ENCODE peak calls at places on chromosomes 13 and 19, in six cellular contexts. O is fibroblast of lung; X is lower leg skin; H is dorsolateral prefrontal cortex; M is CD8-positive, alpha-beta T cell; E is transverse colon. B is an unnamed sample.

GRCh38 chr19:927044-927706 is 1.3 kb downstream of the ARID3A start:
- DNase-seq in O (no peak), X (peak), H (no peak), M (no peak), E (peak), B (no peak)

GRCh38 chr13:113089693-113090414 is 15.7 kb upstream of the F7 start:
- DNase-seq in O (no peak), X (no peak), H (no peak), M (no peak), E (no peak), B (no peak)

GRCh38 chr13:113770441-113770840 is 11.4 kb downstream of the TMEM255B start:
- DNase-seq in O (no peak), X (no peak), H (no peak), M (no peak), E (no peak), B (no peak)

GRCh38 chr13:41942462-41943094 is 18.3 kb downstream of the VWA8 start:
- DNase-seq in O (peak), X (no peak), H (no peak), M (no peak), E (no peak), B (no peak)

GRCh38 chr13:36666482-36667264 is 7.1 kb upstream of the SERTM1 start:
- DNase-seq in O (no peak), X (no peak), H (peak), M (no peak), E (no peak), B (no peak)

GRCh38 chr19:40356681-40357595 is 8.4 kb downstream of the PLD3 start:
- DNase-seq in O (no peak), X (no peak), H (no peak), M (no peak), E (no peak), B (no peak)

GRCh38 chr19:46728208-46728607 is 11.3 kb upstream of the PRKD2 start:
- DNase-seq in O (no peak), X (no peak), H (no peak), M (no peak), E (no peak), B (no peak)

GRCh38 chr13:102587916-102588315 is 8.9 kb upstream of the TPP2 start:
- DNase-seq in O (no peak), X (no peak), H (no peak), M (no peak), E (no peak), B (no peak)

GRCh38 chr13:25175026-25175425 is 2.9 kb upstream of the AMER2 start:
- DNase-seq in O (no peak), X (no peak), H (no peak), M (no peak), E (no peak), B (no peak)

GRCh38 chr13:112893570-112894422 is 75.2 kb upstream of the MCF2L start:
- DNase-seq in O (no peak), X (no peak), H (no peak), M (no peak), E (peak), B (peak)

GRCh38 chr13:45511310-45512147 is 46.8 kb downstream of the COG3 start:
- DNase-seq in O (peak), X (no peak), H (peak), M (no peak), E (no peak), B (no peak)

GRCh38 chr19:43425567-43426392 is 11.1 kb downstream of the TEX101 start:
- DNase-seq in O (peak), X (no peak), H (no peak), M (no peak), E (peak), B (no peak)

GRCh38 chr13:23349127-23349897 is 84.2 kb downstream of the SACS start:
- DNase-seq in O (no peak), X (peak), H (no peak), M (no peak), E (no peak), B (no peak)

GRCh38 chr13:75798353-75799245 is 162.5 kb downstream of the LMO7 start:
- DNase-seq in O (peak), X (no peak), H (no peak), M (no peak), E (no peak), B (no peak)

GRCh38 chr19:31505596-31505910 is 156.3 kb upstream of the TSHZ3 start:
- DNase-seq in O (no peak), X (no peak), H (no peak), M (no peak), E (no peak), B (no peak)

GRCh38 chr13:26508885-26509284 is 48.6 kb upstream of the WASF3 start:
- DNase-seq in O (peak), X (peak), H (no peak), M (no peak), E (peak), B (no peak)

GRCh38 chr19:7602240-7602934 is 6.7 kb downstream of the CAMSAP3 start:
- DNase-seq in O (no peak), X (no peak), H (no peak), M (no peak), E (no peak), B (no peak)

GRCh38 chr13:30762643-30763042 is 27.3 kb downstream of the ALOX5AP start:
- DNase-seq in O (no peak), X (no peak), H (no peak), M (no peak), E (no peak), B (no peak)

GRCh38 chr13:77372275-77372674 is 45.4 kb upstream of the MYCBP2 start:
- DNase-seq in O (peak), X (no peak), H (no peak), M (no peak), E (no peak), B (no peak)

GRCh38 chr13:101868585-101869469 is 416.4 kb downstream of the ITGBL1 start:
- DNase-seq in O (no peak), X (no peak), H (no peak), M (no peak), E (no peak), B (no peak)

GRCh38 chr13:33099860-33100259 is 83.6 kb downstream of the KL start:
- DNase-seq in O (no peak), X (no peak), H (no peak), M (no peak), E (no peak), B (no peak)

GRCh38 chr13:87903568-87903967 is 232.4 kb downstream of the SLITRK5 start:
- DNase-seq in O (no peak), X (no peak), H (no peak), M (no peak), E (no peak), B (no peak)

GRCh38 chr19:58328999-58329398 is 2.2 kb downstream of the ZSCAN22 start:
- DNase-seq in O (no peak), X (no peak), H (no peak), M (no peak), E (no peak), B (no peak)

GRCh38 chr13:114200673-114201005 is 21.6 kb downstream of the CFAP97D2 start:
- DNase-seq in O (peak), X (no peak), H (no peak), M (no peak), E (no peak), B (no peak)

GRCh38 chr19:8261881-8262280 is 46.3 kb downstream of the CD320 start:
- DNase-seq in O (no peak), X (no peak), H (no peak), M (no peak), E (no peak), B (no peak)

GRCh38 chr13:101942535-101943157 is 459.2 kb downstream of the FGF14 start:
- DNase-seq in O (no peak), X (no peak), H (no peak), M (no peak), E (no peak), B (no peak)

GRCh38 chr13:88142653-88143052 is 471.5 kb downstream of the SLITRK5 start:
- DNase-seq in O (no peak), X (no peak), H (no peak), M (no peak), E (no peak), B (no peak)

GRCh38 chr13:30346159-30346788 is 38.9 kb upstream of the KATNAL1 start:
- DNase-seq in O (no peak), X (no peak), H (no peak), M (peak), E (peak), B (no peak)

GRCh38 chr13:83825676-83826075 is 56.6 kb downstream of the SLITRK1 start:
- DNase-seq in O (peak), X (no peak), H (peak), M (no peak), E (no peak), B (no peak)

GRCh38 chr13:39167018-39167417 is 128.8 kb downstream of the NHLRC3 start:
- DNase-seq in O (no peak), X (no peak), H (no peak), M (no peak), E (no peak), B (no peak)

DNA sequence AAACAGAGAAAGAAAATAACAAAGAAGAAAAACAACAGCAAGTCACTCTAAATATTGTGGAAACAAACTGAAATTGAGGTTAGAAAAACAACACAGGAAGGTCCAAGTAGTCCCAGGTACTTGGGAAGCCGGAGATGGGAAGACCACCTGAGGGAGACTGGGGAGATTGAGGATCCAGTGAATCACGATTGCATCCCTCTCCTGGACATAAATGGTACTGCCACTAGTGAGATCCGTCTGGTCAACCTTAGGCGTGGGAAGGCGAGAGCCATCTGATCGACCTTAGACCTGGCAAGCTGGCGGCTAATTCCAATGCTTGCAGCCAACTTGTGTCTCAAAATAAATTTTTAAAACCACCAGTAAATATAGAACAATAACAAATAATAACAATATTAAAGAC is 81.9 kb downstream of the ZNF726 start:
- DNase-seq in O (no peak), X (no peak), H (no peak), M (no peak), E (no peak), B (no peak)
- TF ChIP-seq CTCF in O (peak), X (no peak), H (peak), M (peak), E (peak), B (peak)

GRCh38 chr13:90882551-90882950 is 464.9 kb upstream of the MIR17HG start:
- DNase-seq in O (no peak), X (no peak), H (no peak), M (no peak), E (no peak), B (no peak)

GRCh38 chr13:90880790-90881189 is 466.7 kb upstream of the MIR17HG start:
- DNase-seq in O (no peak), X (no peak), H (no peak), M (no peak), E (no peak), B (no peak)

GRCh38 chr13:90884066-90884465 is 463.4 kb upstream of the MIR17HG start:
- DNase-seq in O (no peak), X (no peak), H (no peak), M (no peak), E (no peak), B (no peak)

GRCh38 chr13:90883592-90883991 is 463.9 kb upstream of the MIR17HG start:
- DNase-seq in O (no peak), X (no peak), H (no peak), M (no peak), E (no peak), B (no peak)
- TF ChIP-seq CTCF in O (no peak), X (no peak), H (no peak), M (no peak), E (no peak), B (peak)

GRCh38 chr13:110817143-110817542 is 97.7 kb downstream of the ANKRD10 start:
- DNase-seq in O (no peak), X (no peak), H (no peak), M (no peak), E (no peak), B (no peak)

GRCh38 chr13:110815471-110816204 is 99.2 kb downstream of the ANKRD10 start:
- DNase-seq in O (no peak), X (no peak), H (no peak), M (no peak), E (no peak), B (no peak)

GRCh38 chr13:110813646-110814624 is 100.4 kb downstream of the ING1 start:
- DNase-seq in O (no peak), X (no peak), H (no peak), M (no peak), E (no peak), B (no peak)

GRCh38 chr13:110818747-110819146 is 96.1 kb downstream of the ANKRD10 start:
- DNase-seq in O (no peak), X (no peak), H (no peak), M (no peak), E (no peak), B (no peak)

GRCh38 chr13:110816500-110816899 is 98.4 kb downstream of the ANKRD10 start:
- DNase-seq in O (no peak), X (no peak), H (no peak), M (no peak), E (no peak), B (no peak)
- TF ChIP-seq CTCF in O (no peak), X (no peak), H (no peak), M (no peak), E (no peak), B (no peak)

DNA sequence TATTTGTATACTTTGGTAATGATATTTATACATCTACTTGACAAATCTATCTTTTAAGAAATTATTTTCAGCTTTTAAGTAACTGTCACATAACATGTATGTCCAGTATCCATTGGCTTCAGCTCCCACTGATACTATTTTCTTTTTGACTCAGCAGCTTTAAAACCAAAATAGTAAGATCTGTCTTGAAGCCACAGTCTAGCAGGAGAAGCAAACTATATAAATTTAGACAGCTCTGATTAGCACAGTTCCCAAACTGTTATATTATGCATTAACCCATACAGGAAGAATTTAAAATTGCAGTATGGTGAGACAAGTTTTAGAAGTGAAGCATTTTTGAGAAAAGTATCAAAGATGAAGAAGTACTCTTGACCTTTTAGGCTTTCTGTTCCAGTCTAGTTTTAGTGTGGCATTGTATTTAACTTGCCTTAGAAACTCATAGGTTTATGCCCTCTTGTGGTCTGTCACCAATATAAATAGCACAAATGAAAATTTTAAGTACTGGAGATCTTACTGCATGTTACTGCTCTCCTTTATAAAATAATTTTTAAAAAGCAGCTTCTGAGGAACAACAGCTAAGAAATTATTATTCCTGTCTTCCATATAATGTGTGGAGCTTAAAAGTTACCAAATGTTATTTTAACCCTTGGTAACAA is 24.7 kb downstream of the URI1 start:
- DNase-seq in O (peak), X (no peak), H (no peak), M (no peak), E (no peak), B (no peak)
- TF ChIP-seq CTCF in O (peak), X (no peak), H (peak), M (peak), E (peak), B (peak)

GRCh38 chr19:38684078-38684861 is 36.8 kb downstream of the ACTN4 start:
- DNase-seq in O (peak), X (peak), H (no peak), M (no peak), E (peak), B (no peak)

GRCh38 chr19:38684862-38685665 is 37.6 kb downstream of the ACTN4 start:
- DNase-seq in O (no peak), X (no peak), H (no peak), M (no peak), E (no peak), B (no peak)

GRCh38 chr19:38686530-38686888 is 39.1 kb downstream of the ACTN4 start:
- DNase-seq in O (no peak), X (no peak), H (no peak), M (no peak), E (peak), B (no peak)

GRCh38 chr19:38687837-38688378 is 40.5 kb downstream of the ACTN4 start:
- DNase-seq in O (no peak), X (no peak), H (no peak), M (no peak), E (no peak), B (no peak)

GRCh38 chr19:38685666-38686529 is 38.4 kb downstream of the ACTN4 start:
- DNase-seq in O (peak), X (no peak), H (no peak), M (no peak), E (no peak), B (no peak)
- TF ChIP-seq CTCF in O (peak), X (no peak), H (peak), M (no peak), E (peak), B (peak)

DNA sequence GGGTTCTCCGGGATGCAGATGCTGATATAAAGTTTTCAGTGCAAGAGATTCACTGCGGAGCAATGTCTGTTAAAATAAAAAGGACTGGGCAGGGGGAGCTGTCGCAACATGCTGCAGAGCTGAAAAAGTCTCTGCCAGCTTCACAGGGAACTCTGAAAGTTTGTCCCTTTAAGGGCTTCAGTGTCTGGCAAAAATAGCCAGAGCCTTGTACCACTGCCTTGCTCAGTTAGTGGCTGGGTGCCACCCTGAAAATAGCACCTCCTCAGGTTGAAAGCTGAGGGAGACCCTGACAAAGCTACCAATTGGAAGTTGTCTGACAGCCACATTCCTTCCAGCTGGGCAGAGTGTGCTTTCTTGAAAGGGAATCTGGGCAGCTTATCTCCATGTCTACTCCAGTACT is 3.0 kb upstream of the NDFIP2 start:
- DNase-seq in O (no peak), X (no peak), H (peak), M (no peak), E (no peak), B (no peak)
- TF ChIP-seq CTCF in O (no peak), X (no peak), H (peak), M (no peak), E (no peak), B (no peak)

DNA sequence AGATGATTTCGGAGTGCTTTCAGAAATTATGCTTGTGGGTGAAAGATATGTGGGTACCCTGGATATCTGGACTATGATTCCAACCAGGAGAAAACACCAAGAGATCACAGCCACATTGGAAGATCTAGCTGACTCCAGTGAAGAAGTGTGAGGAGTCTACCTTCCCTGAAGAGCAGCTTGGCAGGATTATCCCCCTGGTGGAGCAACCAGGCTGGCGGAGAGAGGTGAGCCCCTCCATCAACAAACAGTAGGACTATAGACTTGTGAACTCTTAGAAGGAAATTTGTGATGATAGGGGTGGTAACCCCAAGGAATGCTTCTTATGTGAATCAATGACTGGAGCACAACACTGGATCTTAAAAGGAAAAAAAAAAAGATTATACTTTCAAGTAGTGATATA is 47.8 kb upstream of the DIAPH3 start:
- DNase-seq in O (no peak), X (no peak), H (no peak), M (no peak), E (no peak), B (no peak)
- TF ChIP-seq CTCF in O (no peak), X (no peak), H (no peak), M (no peak), E (no peak), B (no peak)

DNA sequence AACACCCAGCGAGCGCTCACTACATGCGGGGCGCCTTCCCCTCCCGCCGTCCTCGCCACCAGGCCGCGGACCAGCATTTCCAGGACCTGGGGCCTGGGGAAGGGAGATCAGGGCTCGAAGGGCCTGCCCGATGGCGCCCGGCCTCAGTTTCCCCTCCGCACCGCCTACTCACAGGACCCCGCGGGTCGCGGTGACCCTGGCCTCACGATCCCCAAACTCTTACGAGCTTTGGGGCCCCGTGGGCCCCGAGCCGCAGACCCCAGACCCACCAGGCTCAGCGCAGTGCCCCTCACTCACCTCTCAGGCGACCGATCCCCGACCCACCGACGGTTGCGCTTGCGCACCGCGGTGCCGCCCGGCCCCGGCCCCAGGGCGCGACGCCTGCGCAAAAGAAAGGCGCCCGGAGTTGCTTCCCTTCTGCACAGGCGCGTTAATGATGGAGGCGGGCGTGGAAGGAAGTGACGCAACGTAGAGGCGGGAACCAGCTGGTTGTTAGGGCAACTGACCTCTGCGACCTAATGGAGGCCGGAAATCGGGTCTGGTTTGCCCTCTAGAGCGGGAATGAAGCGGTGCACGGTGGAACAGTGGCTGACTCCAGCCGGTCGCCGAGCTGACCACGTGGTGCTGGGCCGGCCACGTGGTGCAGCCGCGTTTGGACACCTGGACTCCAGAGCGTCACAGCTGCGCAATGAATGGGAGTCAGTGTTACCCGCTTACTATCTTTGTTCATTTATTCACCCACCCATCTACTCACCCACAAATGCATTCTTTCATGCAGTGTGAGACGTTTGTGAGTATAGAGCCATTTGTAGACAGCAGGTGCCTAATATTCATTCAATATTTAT is at the start of gene SGTA:
- DNase-seq in O (peak), X (peak), H (peak), M (peak), E (peak), B (peak)
- TF ChIP-seq CTCF in O (peak), X (no peak), H (peak), M (no peak), E (peak), B (peak)

B was measured in D721Med.